ENCODE peak calls at places on chromosomes 3 and 15, in nine cellular contexts. J is coronary artery; O is left ventricle myocardium inferior; F is esophagus muscularis mucosa; D is colonic mucosa; R is left lung; H is CD8-positive, alpha-beta T cell; U is HL-60; V is Peyer's patch. G is an unnamed sample.

GRCh38 chr15:56964182-56964581 is 45.7 kb downstream of the TCF12 start:
- DNase-seq in J (no peak), V (no peak), D (no peak), F (no peak), O (no peak), R (no peak), H (no peak), U (no peak), G (no peak)

GRCh38 chr15:33311312-33311971 is 675 bp downstream of the RYR3 start:
- DNase-seq in J (no peak), D (no peak), F (peak; percentile 83), H (no peak), R (peak; percentile 76), U (no peak), V (no peak), O (no peak), G (no peak)

GRCh38 chr3:116440196-116440595 is 5.1 kb downstream of the LSAMP start:
- DNase-seq in J (no peak), V (no peak), O (no peak), U (no peak), F (no peak), R (no peak), D (no peak), H (no peak), G (no peak)

GRCh38 chr3:106457278-106458210 is 588.7 kb upstream of the CBLB start:
- DNase-seq in F (no peak), O (peak; percentile 29), R (no peak), J (no peak), U (peak; percentile 42), H (no peak), D (no peak), V (no peak), G (no peak)

GRCh38 chr3:123371426-123371825 is 77.5 kb downstream of the ADCY5 start:
- DNase-seq in R (no peak), U (no peak), D (no peak), V (peak; percentile 20), F (no peak), H (no peak), O (no peak), J (no peak), G (no peak)

GRCh38 chr3:54957711-54958110 is 29.9 kb upstream of the LRTM1 start:
- DNase-seq in R (no peak), J (no peak), U (no peak), F (no peak), D (no peak), V (no peak), O (no peak), H (no peak), G (no peak)

GRCh38 chr15:90762109-90762508 is 45.0 kb downstream of the BLM start:
- DNase-seq in J (peak; percentile 77), O (peak; percentile 77), D (no peak), R (peak; percentile 87), V (no peak), H (no peak), U (peak; percentile 92), F (no peak), G (no peak)

GRCh38 chr15:64697911-64698369 is 77.4 kb downstream of the RBPMS2 start:
- DNase-seq in H (no peak), U (no peak), R (no peak), O (no peak), J (no peak), V (no peak), F (no peak), D (no peak), G (no peak)

GRCh38 chr3:10375296-10376053 is 54.6 kb upstream of the SEC13 start:
- DNase-seq in U (no peak), F (no peak), J (no peak), H (no peak), O (no peak), V (peak; percentile 32), D (no peak), R (peak; percentile 59), G (no peak)

GRCh38 chr3:195884691-195885035 is 23.7 kb downstream of the TNK2 start:
- DNase-seq in R (peak; percentile 53), D (no peak), U (no peak), O (no peak), V (no peak), F (no peak), J (no peak), H (no peak), G (no peak)

GRCh38 chr3:195888311-195888761 is 20.0 kb downstream of the TNK2 start:
- DNase-seq in R (no peak), F (no peak), U (no peak), O (no peak), H (no peak), D (no peak), V (no peak), J (no peak), G (no peak)

GRCh38 chr3:195885036-195885871 is 23.1 kb downstream of the TNK2 start:
- DNase-seq in R (peak; percentile 78), V (peak; percentile 76), O (peak; percentile 49), U (no peak), F (no peak), J (no peak), D (peak; percentile 73), H (no peak), G (no peak)

GRCh38 chr3:195887670-195888069 is 20.7 kb downstream of the TNK2 start:
- DNase-seq in J (no peak), D (no peak), U (no peak), V (no peak), F (no peak), O (no peak), H (no peak), R (no peak), G (no peak)

GRCh38 chr3:195886181-195887141 is 21.9 kb downstream of the TNK2 start:
- DNase-seq in U (no peak), H (no peak), J (no peak), V (no peak), R (peak; percentile 42), O (peak; percentile 47), D (no peak), F (no peak), G (no peak)
- H3K27ac ChIP-seq in U (no peak overlapping the region), H (no peak overlapping the region), J (no peak overlapping the region), V (no peak overlapping the region), R (peak overlapping the region; percentile 77), O (peak overlapping the region; percentile 70), D (no peak overlapping the region), F (peak overlapping the region; percentile 38), G (no peak overlapping the region)

GRCh38 chr15:40845036-40845435 is 1.2 kb downstream of the SPINT1 start:
- DNase-seq in D (no peak), J (no peak), V (no peak), H (no peak), R (no peak), U (no peak), O (no peak), F (no peak), G (no peak)

GRCh38 chr15:40845511-40846284 is 1.9 kb downstream of the SPINT1 start:
- DNase-seq in R (peak; percentile 76), U (no peak), F (no peak), O (no peak), J (no peak), D (peak; percentile 91), H (no peak), V (peak; percentile 82), G (no peak)

GRCh38 chr15:40843183-40843884 is 514 bp upstream of the SPINT1 start:
- DNase-seq in D (no peak), F (no peak), J (no peak), V (no peak), O (no peak), H (no peak), R (no peak), U (no peak), G (no peak)

GRCh38 chr15:40844543-40844981 is 714 bp downstream of the SPINT1 start:
- DNase-seq in D (no peak), F (no peak), J (no peak), O (peak; percentile 26), R (peak; percentile 88), H (peak; percentile 12), V (no peak), U (no peak), G (no peak)

DNA sequence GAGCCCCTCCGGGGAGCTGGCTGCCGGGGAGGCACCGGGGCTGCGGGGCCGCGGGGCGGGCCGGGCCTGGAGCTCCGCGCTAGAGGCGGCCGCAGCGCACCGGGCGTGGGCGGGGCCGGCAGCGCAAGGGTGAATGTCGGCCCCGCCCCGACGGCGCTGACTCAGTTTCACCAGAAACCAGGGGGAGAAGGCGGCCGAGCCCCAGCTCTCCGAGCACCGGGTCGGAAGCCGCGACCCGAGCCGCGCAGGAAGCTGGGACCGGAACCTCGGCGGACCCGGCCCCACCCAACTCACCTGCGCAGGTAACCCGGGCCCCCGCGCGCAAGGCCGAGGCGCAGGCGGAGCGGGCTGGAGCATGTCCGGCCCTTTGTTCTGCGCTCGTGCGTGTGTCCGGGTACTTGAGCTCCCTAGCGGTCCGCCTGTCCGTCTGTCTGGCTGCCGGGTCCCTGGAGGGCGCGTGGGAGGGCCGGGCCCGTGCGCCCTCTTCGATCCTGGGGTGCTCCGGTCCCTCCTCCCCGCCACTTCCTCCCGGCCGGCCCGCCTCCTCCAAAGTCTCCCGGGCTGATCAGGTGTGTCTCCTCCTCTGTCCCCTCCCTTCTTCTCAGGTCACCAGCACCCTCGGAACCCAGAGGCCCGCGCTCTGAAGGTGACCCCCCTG is at the start of gene SPINT1:
- DNase-seq in F (no peak), U (no peak), J (no peak), R (peak; percentile 90), D (peak; percentile 82), H (no peak), V (peak; percentile 88), O (no peak), G (no peak)
- H3K27ac ChIP-seq in F (no peak within 1 kb of the TSS), U (peak within 1 kb of the TSS; percentile 48), J (no peak within 1 kb of the TSS), R (peak within 1 kb of the TSS; percentile 81), D (peak within 1 kb of the TSS; percentile 96), H (no peak within 1 kb of the TSS), V (peak within 1 kb of the TSS; percentile 92), O (no peak within 1 kb of the TSS), G (no peak within 1 kb of the TSS)

GRCh38 chr3:60659098-60659497 is 592.2 kb downstream of the FHIT start:
- DNase-seq in V (no peak), D (no peak), H (no peak), R (no peak), U (no peak), F (no peak), O (no peak), J (no peak), G (no peak)

GRCh38 chr3:60657972-60658371 is 593.3 kb downstream of the FHIT start:
- DNase-seq in H (no peak), D (no peak), F (no peak), U (no peak), O (no peak), V (no peak), J (no peak), R (no peak), G (no peak)

DNA sequence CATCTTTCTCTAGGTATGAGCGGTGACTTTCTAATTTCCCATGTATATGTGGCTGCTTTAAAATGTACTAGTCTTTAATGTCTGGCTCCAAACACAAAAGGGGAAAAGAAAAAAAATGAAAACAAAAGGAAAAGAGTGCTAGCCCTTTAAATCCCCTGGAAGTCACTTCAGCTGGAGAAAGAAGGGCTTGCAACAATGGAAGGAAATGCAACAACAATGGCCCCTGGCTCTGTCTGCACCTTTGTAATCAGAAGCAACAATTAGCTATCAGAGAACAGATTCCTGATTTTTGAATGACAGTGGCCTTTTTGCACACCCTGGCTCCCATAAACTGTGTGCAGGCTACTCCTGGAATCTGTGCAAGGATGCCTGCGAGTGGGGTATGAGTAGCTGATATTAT is 591.2 kb downstream of the FHIT start:
- DNase-seq in F (no peak), H (no peak), J (no peak), U (no peak), R (no peak), V (no peak), D (no peak), O (no peak), G (no peak)
- H3K27ac ChIP-seq in F (no peak overlapping the region), H (no peak overlapping the region), J (no peak overlapping the region), U (no peak overlapping the region), R (no peak overlapping the region), V (no peak overlapping the region), D (no peak overlapping the region), O (no peak overlapping the region), G (no peak overlapping the region)

GRCh38 chr3:185151959-185152432 is 864 bp downstream of the C3orf70 start:
- DNase-seq in H (no peak), U (no peak), R (no peak), O (peak; percentile 64), D (no peak), J (no peak), F (no peak), V (no peak), G (no peak)
- H3K27ac ChIP-seq in H (no peak overlapping the region), U (no peak overlapping the region), R (peak overlapping the region; percentile 26), O (peak overlapping the region; percentile 91), D (peak overlapping the region; percentile 81), J (peak overlapping the region; percentile 87), F (peak overlapping the region; percentile 98), V (peak overlapping the region; percentile 88), G (no peak overlapping the region)